ENCODE peak calls at places on chromosomes 4 and X, in seven cellular contexts. One of them, this sample, is unnamed.

GRCh38 chrX:103727115-103727514 is 16.4 kb downstream of the TMEM31 start:
- DNase-seq in breast epithelium: no peak
- DNase-seq in ovary: no peak
- DNase-seq in fibroblast of mammary gland: no peak
- DNase-seq in A673: no peak
- DNase-seq in body of pancreas: no peak
- DNase-seq in A549: no peak
- DNase-seq in this sample: no peak

GRCh38 chr4:186266699-186267467 is 894 bp downstream of the F11 start:
- DNase-seq in fibroblast of mammary gland: no peak
- DNase-seq in A549: no peak
- DNase-seq in ovary: no peak
- DNase-seq in breast epithelium: no peak
- DNase-seq in body of pancreas: peak; percentile 76
- DNase-seq in A673: peak; percentile 67
- DNase-seq in this sample: no peak

GRCh38 chr4:16055454-16055853 is 28.4 kb downstream of the PROM1 start:
- DNase-seq in breast epithelium: no peak
- DNase-seq in ovary: no peak
- DNase-seq in A549: no peak
- DNase-seq in body of pancreas: no peak
- DNase-seq in fibroblast of mammary gland: no peak
- DNase-seq in A673: no peak
- DNase-seq in this sample: no peak

GRCh38 chr4:177964061-177964460 is 521.8 kb upstream of the AGA start:
- DNase-seq in body of pancreas: no peak
- DNase-seq in ovary: no peak
- DNase-seq in A673: no peak
- DNase-seq in A549: no peak
- DNase-seq in breast epithelium: no peak
- DNase-seq in fibroblast of mammary gland: peak; percentile 58
- DNase-seq in this sample: no peak

GRCh38 chrX:18875256-18875878 is 108.5 kb downstream of the PHKA2 start:
- DNase-seq in body of pancreas: no peak
- DNase-seq in A673: peak; percentile 62
- DNase-seq in breast epithelium: no peak
- DNase-seq in ovary: no peak
- DNase-seq in fibroblast of mammary gland: no peak
- DNase-seq in A549: no peak
- DNase-seq in this sample: no peak

GRCh38 chrX:118727686-118728339 is 407 bp downstream of the IL13RA1 start:
- DNase-seq in A549: no peak
- DNase-seq in ovary: peak; percentile 29
- DNase-seq in breast epithelium: no peak
- DNase-seq in body of pancreas: peak; percentile 52
- DNase-seq in fibroblast of mammary gland: peak; percentile 18
- DNase-seq in A673: no peak
- DNase-seq in this sample: no peak

GRCh38 chr4:165293927-165294649 is 33.4 kb upstream of the MSMO1 start:
- DNase-seq in A673: no peak
- DNase-seq in body of pancreas: no peak
- DNase-seq in ovary: no peak
- DNase-seq in A549: no peak
- DNase-seq in fibroblast of mammary gland: no peak
- DNase-seq in breast epithelium: no peak
- DNase-seq in this sample: no peak

GRCh38 chr4:1413221-1413663 is 7.0 kb upstream of the NKX1-1 start:
- DNase-seq in ovary: no peak
- DNase-seq in A549: no peak
- DNase-seq in A673: no peak
- DNase-seq in breast epithelium: peak; percentile 3
- DNase-seq in fibroblast of mammary gland: no peak
- DNase-seq in body of pancreas: no peak
- DNase-seq in this sample: no peak

GRCh38 chrX:67546496-67547423 is 2.9 kb downstream of the AR start:
- DNase-seq in ovary: peak; percentile 18
- DNase-seq in body of pancreas: no peak
- DNase-seq in A673: no peak
- DNase-seq in A549: no peak
- DNase-seq in fibroblast of mammary gland: no peak
- DNase-seq in breast epithelium: no peak
- DNase-seq in this sample: no peak

GRCh38 chrX:43677993-43678392 is 21.9 kb downstream of the MAOA start:
- DNase-seq in ovary: no peak
- DNase-seq in fibroblast of mammary gland: no peak
- DNase-seq in breast epithelium: no peak
- DNase-seq in body of pancreas: no peak
- DNase-seq in A549: no peak
- DNase-seq in A673: no peak
- DNase-seq in this sample: no peak

GRCh38 chrX:153769158-153769864 is 5.3 kb downstream of the PLXNB3 start:
- DNase-seq in ovary: no peak
- DNase-seq in breast epithelium: no peak
- DNase-seq in fibroblast of mammary gland: no peak
- DNase-seq in A549: no peak
- DNase-seq in body of pancreas: no peak
- DNase-seq in A673: no peak
- DNase-seq in this sample: no peak

GRCh38 chrX:72094894-72095293 is 36.8 kb downstream of the RTL5 start:
- DNase-seq in fibroblast of mammary gland: peak; percentile 7
- DNase-seq in A549: no peak
- DNase-seq in A673: no peak
- DNase-seq in ovary: peak; percentile 16
- DNase-seq in body of pancreas: peak; percentile 21
- DNase-seq in breast epithelium: no peak
- DNase-seq in this sample: no peak

GRCh38 chr4:145618210-145618911 is 824 bp upstream of the MMAA start:
- DNase-seq in breast epithelium: no peak
- DNase-seq in ovary: no peak
- DNase-seq in fibroblast of mammary gland: peak; percentile 23
- DNase-seq in A673: peak; percentile 38
- DNase-seq in body of pancreas: no peak
- DNase-seq in A549: no peak
- DNase-seq in this sample: no peak

GRCh38 chr4:23153076-23153475 is 460.3 kb downstream of the GBA3 start:
- DNase-seq in A549: no peak
- DNase-seq in A673: no peak
- DNase-seq in body of pancreas: no peak
- DNase-seq in breast epithelium: no peak
- DNase-seq in ovary: no peak
- DNase-seq in fibroblast of mammary gland: no peak
- DNase-seq in this sample: no peak

GRCh38 chr4:149050840-149051239 is 608.6 kb upstream of the NR3C2 start:
- DNase-seq in A673: no peak
- DNase-seq in breast epithelium: no peak
- DNase-seq in fibroblast of mammary gland: no peak
- DNase-seq in ovary: no peak
- DNase-seq in body of pancreas: no peak
- DNase-seq in A549: no peak
- DNase-seq in this sample: no peak

GRCh38 chr4:85812776-85813175 is 337.8 kb downstream of the ARHGAP24 start:
- DNase-seq in body of pancreas: no peak
- DNase-seq in A549: no peak
- DNase-seq in A673: no peak
- DNase-seq in breast epithelium: no peak
- DNase-seq in ovary: no peak
- DNase-seq in fibroblast of mammary gland: peak; percentile 28
- DNase-seq in this sample: no peak

GRCh38 chrX:12446342-12447075 is 308.2 kb downstream of the FRMPD4 start:
- DNase-seq in A673: no peak
- DNase-seq in breast epithelium: no peak
- DNase-seq in ovary: no peak
- DNase-seq in body of pancreas: no peak
- DNase-seq in fibroblast of mammary gland: peak; percentile 81
- DNase-seq in A549: no peak
- DNase-seq in this sample: no peak

GRCh38 chrX:48475295-48475694 is 704 bp upstream of the FTSJ1 start:
- DNase-seq in body of pancreas: no peak
- DNase-seq in fibroblast of mammary gland: no peak
- DNase-seq in ovary: no peak
- DNase-seq in A549: no peak
- DNase-seq in breast epithelium: no peak
- DNase-seq in A673: no peak
- DNase-seq in this sample: no peak

GRCh38 chr4:125191252-125191651 is 123.5 kb upstream of the FAT4 start:
- DNase-seq in A673: no peak
- DNase-seq in body of pancreas: no peak
- DNase-seq in fibroblast of mammary gland: peak; percentile 88
- DNase-seq in ovary: no peak
- DNase-seq in A549: no peak
- DNase-seq in breast epithelium: no peak
- DNase-seq in this sample: no peak

GRCh38 chr4:172573899-172574298 is 594.7 kb upstream of the GALNT7 start:
- DNase-seq in A673: peak; percentile 95
- DNase-seq in body of pancreas: no peak
- DNase-seq in ovary: no peak
- DNase-seq in A549: no peak
- DNase-seq in fibroblast of mammary gland: no peak
- DNase-seq in breast epithelium: no peak
- DNase-seq in this sample: no peak

GRCh38 chr4:67712000-67712625 is 11.2 kb upstream of the UBA6 start:
- DNase-seq in A549: no peak
- DNase-seq in fibroblast of mammary gland: no peak
- DNase-seq in breast epithelium: no peak
- DNase-seq in body of pancreas: no peak
- DNase-seq in A673: no peak
- DNase-seq in ovary: no peak
- DNase-seq in this sample: no peak

GRCh38 chr4:128268970-128269369 is 18.6 kb downstream of the PGRMC2 start:
- DNase-seq in A673: no peak
- DNase-seq in ovary: no peak
- DNase-seq in body of pancreas: no peak
- DNase-seq in A549: no peak
- DNase-seq in fibroblast of mammary gland: no peak
- DNase-seq in breast epithelium: no peak
- DNase-seq in this sample: no peak

GRCh38 chr4:128271551-128271950 is 16.1 kb downstream of the PGRMC2 start:
- DNase-seq in A673: no peak
- DNase-seq in breast epithelium: no peak
- DNase-seq in ovary: no peak
- DNase-seq in fibroblast of mammary gland: no peak
- DNase-seq in body of pancreas: no peak
- DNase-seq in A549: no peak
- DNase-seq in this sample: no peak

DNA sequence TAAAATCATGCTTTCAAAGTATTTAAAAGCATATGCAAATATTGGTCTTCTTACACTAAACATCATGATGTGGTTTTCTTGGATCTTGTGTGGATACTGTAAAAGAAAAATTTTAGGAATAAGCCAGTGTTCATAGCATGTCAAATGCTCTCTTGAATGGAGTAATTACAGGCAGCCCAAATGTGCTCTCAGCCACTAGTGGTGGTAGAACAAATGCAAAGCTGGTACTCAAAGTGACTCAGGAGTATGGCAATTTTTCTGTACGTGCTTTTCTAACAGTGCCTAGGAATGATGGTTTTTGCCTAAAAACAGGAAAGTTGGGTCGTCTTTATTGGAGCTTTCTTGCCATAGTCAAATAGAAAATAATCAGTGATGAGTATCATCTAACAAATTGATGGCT is 19.9 kb downstream of the PGRMC2 start:
- DNase-seq in body of pancreas: no peak
- DNase-seq in A673: no peak
- DNase-seq in ovary: no peak
- DNase-seq in breast epithelium: no peak
- DNase-seq in A549: no peak
- DNase-seq in fibroblast of mammary gland: no peak
- DNase-seq in this sample: no peak
- H3K4me3 ChIP-seq in body of pancreas: no peak overlapping the region
- H3K4me3 ChIP-seq in A673: no peak overlapping the region
- H3K4me3 ChIP-seq in ovary: no peak overlapping the region
- H3K4me3 ChIP-seq in breast epithelium: no peak overlapping the region
- H3K4me3 ChIP-seq in A549: no peak overlapping the region
- H3K4me3 ChIP-seq in fibroblast of mammary gland: no peak overlapping the region
- H3K4me3 ChIP-seq in this sample: no peak overlapping the region

GRCh38 chr4:25172964-25173917 is 13.0 kb upstream of the SEPSECS start:
- DNase-seq in breast epithelium: peak; percentile 30
- DNase-seq in A673: peak; percentile 74
- DNase-seq in ovary: peak; percentile 16
- DNase-seq in body of pancreas: peak; percentile 52
- DNase-seq in A549: peak; percentile 67
- DNase-seq in fibroblast of mammary gland: peak; percentile 100
- DNase-seq in this sample: peak; percentile 55
- TF ChIP-seq CTCF in breast epithelium: no peak
- TF ChIP-seq CTCF in A673: no peak
- TF ChIP-seq CTCF in ovary: no peak
- TF ChIP-seq CTCF in body of pancreas: no peak
- TF ChIP-seq CTCF in A549: no peak
- TF ChIP-seq CTCF in fibroblast of mammary gland: peak; percentile 24
- TF ChIP-seq CTCF in this sample: peak; percentile 5

DNA sequence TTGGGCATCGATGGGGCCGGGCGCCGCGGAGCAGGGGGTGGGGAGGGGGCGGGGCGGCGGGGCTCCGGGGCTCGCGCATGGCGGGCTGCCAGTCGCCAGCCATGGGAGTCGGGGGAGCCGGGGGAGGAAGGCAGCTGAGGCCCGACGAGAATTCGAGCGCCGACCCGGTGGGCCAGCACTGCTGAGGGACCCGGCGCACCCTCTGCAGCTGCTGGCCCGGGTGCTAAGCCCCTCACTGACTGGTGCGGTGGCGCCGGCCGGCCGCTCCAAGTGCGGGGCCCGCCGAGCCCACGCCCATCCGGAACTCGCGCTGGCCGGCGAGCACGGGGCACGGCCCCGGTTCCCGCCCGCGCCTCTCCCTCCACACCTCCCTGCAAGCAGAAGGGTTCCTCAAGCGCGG is 49.4 kb downstream of the GSX2 start:
- DNase-seq in body of pancreas: no peak
- DNase-seq in A673: no peak
- DNase-seq in breast epithelium: no peak
- DNase-seq in fibroblast of mammary gland: no peak
- DNase-seq in A549: no peak
- DNase-seq in ovary: no peak
- DNase-seq in this sample: no peak
- H3K4me3 ChIP-seq in body of pancreas: no peak overlapping the region
- H3K4me3 ChIP-seq in A673: no peak overlapping the region
- H3K4me3 ChIP-seq in breast epithelium: no peak overlapping the region
- H3K4me3 ChIP-seq in fibroblast of mammary gland: no peak overlapping the region
- H3K4me3 ChIP-seq in A549: no peak overlapping the region
- H3K4me3 ChIP-seq in ovary: no peak overlapping the region
- H3K4me3 ChIP-seq in this sample: no peak overlapping the region

GRCh38 chrX:45850775-45851433 is 650.2 kb upstream of the DIPK2B start:
- DNase-seq in fibroblast of mammary gland: peak; percentile 25
- DNase-seq in ovary: peak; percentile 14
- DNase-seq in A673: peak; percentile 66
- DNase-seq in breast epithelium: no peak
- DNase-seq in body of pancreas: no peak
- DNase-seq in A549: peak; percentile 15
- DNase-seq in this sample: no peak

GRCh38 chrX:45850197-45850774 is 649.6 kb upstream of the DIPK2B start:
- DNase-seq in body of pancreas: no peak
- DNase-seq in fibroblast of mammary gland: no peak
- DNase-seq in A549: no peak
- DNase-seq in A673: peak; percentile 27
- DNase-seq in breast epithelium: no peak
- DNase-seq in ovary: peak; percentile 9
- DNase-seq in this sample: no peak

GRCh38 chrX:45852884-45853283 is 652.2 kb upstream of the DIPK2B start:
- DNase-seq in breast epithelium: no peak
- DNase-seq in A673: no peak
- DNase-seq in body of pancreas: no peak
- DNase-seq in fibroblast of mammary gland: peak; percentile 22
- DNase-seq in A549: no peak
- DNase-seq in ovary: no peak
- DNase-seq in this sample: no peak

GRCh38 chrX:45849261-45849660 is 648.6 kb upstream of the DIPK2B start:
- DNase-seq in A549: peak; percentile 43
- DNase-seq in body of pancreas: no peak
- DNase-seq in breast epithelium: no peak
- DNase-seq in ovary: no peak
- DNase-seq in fibroblast of mammary gland: peak; percentile 86
- DNase-seq in A673: peak; percentile 67
- DNase-seq in this sample: peak; percentile 75

GRCh38 chrX:45851434-45851991 is 650.8 kb upstream of the DIPK2B start:
- DNase-seq in A673: peak; percentile 75
- DNase-seq in body of pancreas: no peak
- DNase-seq in ovary: peak; percentile 20
- DNase-seq in breast epithelium: no peak
- DNase-seq in fibroblast of mammary gland: no peak
- DNase-seq in A549: peak; percentile 50
- DNase-seq in this sample: no peak
- TF ChIP-seq CTCF in A673: no peak
- TF ChIP-seq CTCF in body of pancreas: no peak
- TF ChIP-seq CTCF in ovary: no peak
- TF ChIP-seq CTCF in breast epithelium: no peak
- TF ChIP-seq CTCF in fibroblast of mammary gland: no peak
- TF ChIP-seq CTCF in A549: no peak
- TF ChIP-seq CTCF in this sample: no peak